ENCODE peak calls at places on chromosomes 11 and 22, in ten cellular contexts. N, Y, S, O, M, C, H, R, B and U are unnamed samples.

GRCh38 chr11:6660712-6661111 is 5.1 kb upstream of the DCHS1 start:
- DNase-seq in N (no peak), Y (no peak), S (no peak), O (no peak), M (no peak), C (no peak), H (no peak), R (no peak), B (no peak), U (no peak)

GRCh38 chr11:91243630-91244029 is 981.0 kb upstream of the FAT3 start:
- DNase-seq in N (no peak), Y (peak), S (no peak), O (no peak), M (no peak), C (peak), H (no peak), R (no peak), B (peak), U (no peak)

GRCh38 chr11:40405614-40406013 is 1053.8 kb downstream of the LRRC4C start:
- DNase-seq in N (no peak), Y (no peak), S (no peak), O (no peak), M (no peak), C (no peak), H (no peak), R (no peak), B (no peak), U (no peak)

GRCh38 chr22:33126881-33127280 is 68.7 kb upstream of the SYN3 start:
- DNase-seq in N (no peak), Y (peak), S (no peak), O (no peak), M (no peak), C (peak), H (no peak), R (no peak), B (no peak), U (no peak)

GRCh38 chr22:22870577-22871398 is 16.8 kb upstream of the IGLL5 start:
- DNase-seq in N (no peak), Y (no peak), S (no peak), O (no peak), M (no peak), C (no peak), H (no peak), R (no peak), B (no peak), U (no peak)

GRCh38 chr22:49734882-49735281 is 92.8 kb downstream of the BRD1 start:
- DNase-seq in N (no peak), Y (no peak), S (no peak), O (no peak), M (no peak), C (no peak), H (no peak), R (no peak), B (no peak), U (no peak)

GRCh38 chr22:23306438-23306921 is 126.2 kb downstream of the BCR start:
- DNase-seq in N (no peak), Y (no peak), S (no peak), O (no peak), M (no peak), C (peak), H (no peak), R (peak), B (peak), U (peak)

GRCh38 chr11:8331767-8332166 is 68.1 kb upstream of the LMO1 start:
- DNase-seq in N (no peak), Y (no peak), S (no peak), O (no peak), M (no peak), C (no peak), H (no peak), R (no peak), B (no peak), U (no peak)

GRCh38 chr11:6736495-6737121 is 35.2 kb downstream of the OR2AG2 start:
- DNase-seq in N (no peak), Y (peak), S (no peak), O (no peak), M (no peak), C (no peak), H (no peak), R (no peak), B (peak), U (no peak)

GRCh38 chr11:469684-470667 is 19.9 kb downstream of the PTDSS2 start:
- DNase-seq in N (peak), Y (peak), S (no peak), O (peak), M (peak), C (peak), H (no peak), R (peak), B (peak), U (peak)

GRCh38 chr11:133946541-133947297 is 10.0 kb downstream of the IGSF9B start:
- DNase-seq in N (no peak), Y (peak), S (no peak), O (no peak), M (no peak), C (no peak), H (no peak), R (no peak), B (no peak), U (no peak)

GRCh38 chr11:104529916-104530315 is 366.0 kb upstream of the PDGFD start:
- DNase-seq in N (no peak), Y (peak), S (no peak), O (no peak), M (no peak), C (no peak), H (no peak), R (no peak), B (no peak), U (peak)

GRCh38 chr11:117918366-117919255 is 10.6 kb downstream of the TMPRSS13 start:
- DNase-seq in N (no peak), Y (no peak), S (no peak), O (no peak), M (no peak), C (no peak), H (no peak), R (no peak), B (no peak), U (no peak)

GRCh38 chr22:43128928-43129424 is 14.2 kb downstream of the MCAT start:
- DNase-seq in N (peak), Y (no peak), S (no peak), O (no peak), M (no peak), C (no peak), H (no peak), R (no peak), B (no peak), U (no peak)

GRCh38 chr11:116707746-116708145 is 65.0 kb downstream of the BUD13 start:
- DNase-seq in N (peak), Y (no peak), S (no peak), O (no peak), M (no peak), C (no peak), H (no peak), R (no peak), B (no peak), U (no peak)

GRCh38 chr22:32587449-32587848 is 112.8 kb downstream of the FBXO7 start:
- DNase-seq in N (no peak), Y (no peak), S (no peak), O (no peak), M (peak), C (peak), H (no peak), R (no peak), B (peak), U (no peak)

GRCh38 chr11:1761857-1762536 is 1.7 kb downstream of the CTSD start:
- DNase-seq in N (no peak), Y (no peak), S (no peak), O (no peak), M (no peak), C (no peak), H (no peak), R (no peak), B (no peak), U (no peak)

DNA sequence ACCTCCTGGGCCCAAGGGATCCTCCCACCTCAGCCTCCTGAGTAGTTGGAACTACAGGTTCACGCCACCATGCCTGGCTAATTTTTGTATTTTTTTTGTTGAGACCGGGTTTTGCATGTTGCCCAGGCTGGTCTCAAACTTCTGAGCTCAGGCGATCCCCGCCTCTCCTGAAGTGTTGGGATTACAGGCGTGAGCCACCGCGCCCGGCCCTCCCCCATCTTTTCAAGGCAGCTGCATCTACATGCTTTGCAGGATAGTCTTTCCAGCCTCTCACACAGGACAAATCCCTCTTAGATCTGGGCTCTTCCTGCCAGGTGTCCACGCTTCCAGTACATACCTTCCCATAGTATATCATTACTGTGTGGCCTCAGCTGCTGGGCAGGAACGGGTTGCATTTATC is 49.7 kb downstream of the C11orf96 start:
- DNase-seq in N (no peak), Y (no peak), S (no peak), O (no peak), M (no peak), C (no peak), H (no peak), R (no peak), B (no peak), U (no peak)
- H3K4me3 ChIP-seq in N (no peak), Y (no peak), S (no peak), O (no peak), M (no peak), C (no peak), H (no peak), R (no peak), B (no peak), U (no peak)

GRCh38 chr11:57638811-57639320 is 10.8 kb downstream of the YPEL4 start:
- DNase-seq in N (no peak), Y (peak), S (no peak), O (no peak), M (no peak), C (no peak), H (no peak), R (no peak), B (peak), U (peak)

GRCh38 chr11:57640068-57640800 is 9.5 kb downstream of the YPEL4 start:
- DNase-seq in N (no peak), Y (no peak), S (no peak), O (no peak), M (no peak), C (no peak), H (no peak), R (no peak), B (no peak), U (no peak)

GRCh38 chr11:57638005-57638760 is 11.5 kb downstream of the YPEL4 start:
- DNase-seq in N (no peak), Y (peak), S (no peak), O (peak), M (peak), C (peak), H (peak), R (peak), B (peak), U (peak)

GRCh38 chr11:57641011-57641410 is 8.7 kb downstream of the YPEL4 start:
- DNase-seq in N (no peak), Y (peak), S (no peak), O (no peak), M (no peak), C (peak), H (no peak), R (no peak), B (peak), U (peak)

DNA sequence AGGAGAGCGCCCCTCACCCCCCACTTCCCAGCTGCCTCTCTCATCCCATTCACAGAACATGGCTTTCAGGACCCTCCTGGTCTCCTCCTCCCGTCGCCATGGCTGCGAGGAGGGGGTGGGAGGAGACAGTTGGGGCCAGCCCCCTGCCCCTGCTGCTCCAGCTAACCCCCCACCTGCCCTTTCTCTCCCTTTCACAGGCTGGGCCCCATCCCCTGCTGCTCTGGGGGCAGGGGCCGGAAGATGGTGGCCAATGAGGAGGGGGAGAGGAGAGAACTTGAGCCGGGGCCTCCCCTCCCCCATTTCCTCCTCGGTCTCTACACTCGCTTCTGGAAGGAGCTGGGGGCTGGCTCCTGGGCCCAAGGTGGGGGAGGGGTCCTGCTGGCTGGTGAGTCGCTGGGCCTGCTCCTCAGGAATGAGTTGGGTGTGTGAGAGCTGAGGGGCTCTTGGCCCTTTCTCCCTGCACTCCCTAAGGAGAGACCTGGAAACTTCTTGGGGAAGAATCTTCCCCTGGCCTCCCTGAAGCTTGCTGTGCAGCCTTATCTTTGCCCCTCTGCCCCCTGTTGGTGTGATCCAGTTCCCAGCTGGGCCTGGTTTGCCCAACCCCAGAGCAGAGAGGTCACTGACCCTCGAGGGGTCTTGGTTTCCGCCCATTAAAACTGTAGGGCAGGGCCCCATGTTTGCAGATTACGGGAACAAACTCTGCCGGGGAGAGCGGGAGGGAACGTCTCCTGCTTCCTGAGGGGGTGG is 10.2 kb downstream of the YPEL4 start:
- DNase-seq in N (no peak), Y (peak), S (no peak), O (no peak), M (no peak), C (peak), H (no peak), R (peak), B (peak), U (peak)
- H3K4me3 ChIP-seq in N (no peak), Y (peak), S (peak), O (peak), M (peak), C (peak), H (peak), R (peak), B (peak), U (peak)

GRCh38 chr11:61293869-61294716 is 1.0 kb downstream of the VWCE start:
- DNase-seq in N (no peak), Y (peak), S (no peak), O (no peak), M (peak), C (peak), H (peak), R (peak), B (peak), U (peak)

GRCh38 chr11:61297741-61298140 is 2.6 kb upstream of the VWCE start:
- DNase-seq in N (no peak), Y (no peak), S (no peak), O (peak), M (peak), C (peak), H (no peak), R (peak), B (peak), U (peak)

GRCh38 chr11:61297341-61297740 is 2.2 kb upstream of the VWCE start:
- DNase-seq in N (no peak), Y (no peak), S (no peak), O (no peak), M (no peak), C (no peak), H (no peak), R (peak), B (no peak), U (no peak)

GRCh38 chr11:61294717-61295595 is at the start of gene VWCE:
- DNase-seq in N (peak), Y (peak), S (peak), O (no peak), M (no peak), C (peak), H (no peak), R (peak), B (peak), U (peak)

DNA sequence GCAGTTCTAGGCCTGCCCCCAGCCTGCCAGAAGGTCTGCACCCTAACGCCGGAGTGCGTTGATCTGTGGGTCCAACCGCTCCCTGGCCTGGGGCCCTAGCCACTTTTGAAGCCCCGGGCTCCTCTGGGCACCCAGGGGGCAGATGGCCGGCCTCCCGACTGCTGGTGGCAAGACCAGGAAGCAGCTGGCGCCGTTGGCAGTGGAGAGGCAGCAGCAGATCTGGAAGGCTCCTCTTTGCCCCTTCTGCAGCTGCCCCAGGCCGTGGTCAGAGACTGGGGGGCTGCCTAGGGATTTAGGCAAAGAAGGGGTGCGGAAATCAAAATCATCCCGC is 445 bp upstream of the VWCE start:
- DNase-seq in N (no peak), Y (no peak), S (no peak), O (no peak), M (no peak), C (no peak), H (no peak), R (no peak), B (no peak), U (peak)
- H3K4me3 ChIP-seq in N (no peak), Y (peak), S (peak), O (no peak), M (no peak), C (peak), H (peak), R (no peak), B (peak), U (peak)

DNA sequence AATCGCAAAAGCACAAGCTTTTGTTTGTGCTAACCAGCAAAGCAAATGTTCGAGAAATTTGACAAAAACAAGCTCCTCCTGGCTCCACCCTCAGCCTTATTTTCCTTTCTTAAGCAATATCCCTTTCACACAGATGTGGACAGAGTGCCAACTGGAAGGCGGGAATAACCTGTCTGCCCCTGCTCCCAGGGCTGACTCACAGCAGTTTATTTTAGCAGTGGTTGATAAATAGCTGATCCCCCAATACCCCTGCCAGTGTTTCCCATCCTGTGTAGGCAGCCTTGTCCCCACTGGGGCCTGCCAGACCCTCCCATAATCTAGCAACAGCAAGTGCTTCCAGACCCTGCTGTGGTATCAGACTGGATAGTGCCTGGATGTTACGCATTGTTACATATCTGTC is 53.5 kb downstream of the PARVA start:
- DNase-seq in N (peak), Y (no peak), S (no peak), O (peak), M (peak), C (peak), H (peak), R (peak), B (peak), U (peak)
- H3K4me3 ChIP-seq in N (no peak), Y (no peak), S (no peak), O (no peak), M (no peak), C (no peak), H (peak), R (no peak), B (peak), U (no peak)

GRCh38 chr11:69296890-69297224 is 2.9 kb downstream of the MYEOV start:
- DNase-seq in N (no peak), Y (no peak), S (no peak), O (no peak), M (no peak), C (no peak), H (no peak), R (no peak), B (no peak), U (no peak)

GRCh38 chr11:69297225-69297925 is 3.4 kb downstream of the MYEOV start:
- DNase-seq in N (peak), Y (peak), S (peak), O (peak), M (peak), C (peak), H (peak), R (peak), B (peak), U (peak)

GRCh38 chr11:69298778-69299461 is 5.0 kb downstream of the MYEOV start:
- DNase-seq in N (no peak), Y (no peak), S (no peak), O (no peak), M (no peak), C (no peak), H (no peak), R (peak), B (peak), U (peak)

GRCh38 chr11:69299572-69299971 is 5.6 kb downstream of the MYEOV start:
- DNase-seq in N (no peak), Y (no peak), S (no peak), O (no peak), M (no peak), C (no peak), H (no peak), R (no peak), B (no peak), U (no peak)

GRCh38 chr11:69297926-69298777 is 4.2 kb downstream of the MYEOV start:
- DNase-seq in N (peak), Y (no peak), S (peak), O (peak), M (peak), C (peak), H (peak), R (peak), B (peak), U (peak)
- H3K4me3 ChIP-seq in N (no peak), Y (peak), S (peak), O (no peak), M (no peak), C (no peak), H (peak), R (no peak), B (peak), U (no peak)

GRCh38 chr11:65640483-65641207 is 2.7 kb downstream of the SIPA1 start:
- DNase-seq in N (peak), Y (no peak), S (no peak), O (no peak), M (no peak), C (no peak), H (no peak), R (no peak), B (no peak), U (no peak)
- H3K4me3 ChIP-seq in N (peak), Y (no peak), S (peak), O (no peak), M (no peak), C (no peak), H (peak), R (no peak), B (no peak), U (no peak)

GRCh38 chr22:41048791-41049717 is 43.3 kb upstream of the EP300 start:
- DNase-seq in N (peak), Y (peak), S (no peak), O (peak), M (peak), C (peak), H (peak), R (peak), B (peak), U (peak)
- H3K4me3 ChIP-seq in N (no peak), Y (no peak), S (no peak), O (no peak), M (peak), C (peak), H (peak), R (no peak), B (peak), U (peak)

GRCh38 chr22:36470994-36471331 is 10.5 kb downstream of the TXN2 start:
- DNase-seq in N (no peak), Y (no peak), S (no peak), O (no peak), M (no peak), C (peak), H (no peak), R (peak), B (no peak), U (no peak)
- H3K4me3 ChIP-seq in N (no peak), Y (no peak), S (no peak), O (no peak), M (no peak), C (no peak), H (peak), R (no peak), B (no peak), U (no peak)

GRCh38 chr11:27717801-27718229 is 17.6 kb upstream of the BDNF start:
- DNase-seq in N (no peak), Y (no peak), S (no peak), O (no peak), M (no peak), C (peak), H (no peak), R (no peak), B (peak), U (no peak)
- H3K4me3 ChIP-seq in N (no peak), Y (peak), S (no peak), O (peak), M (no peak), C (peak), H (peak), R (peak), B (peak), U (peak)